ENCODE peak calls at places on chromosome 16, in six cellular contexts. A, L, R, O, V and X are unnamed samples.
A peak's percentile ranks its signal among the peaks of the same experiment; 100 is the strongest.

GRCh38 chr16:70152578-70153302 is 20.8 kb upstream of the CLEC18C start:
- DNase-seq in A (no peak), L (peak; percentile 5), R (no peak), O (no peak), V (no peak), X (no peak)

GRCh38 chr16:23072084-23072599 is 77.1 kb downstream of the USP31 start:
- DNase-seq in A (no peak), L (peak; percentile 56), R (peak; percentile 73), O (no peak), V (peak; percentile 88), X (no peak)

GRCh38 chr16:9417898-9418297 is 326.5 kb downstream of the HAPSTR1 start:
- DNase-seq in A (no peak), L (no peak), R (no peak), O (no peak), V (no peak), X (no peak)

GRCh38 chr16:25060920-25061319 is 45.8 kb upstream of the ARHGAP17 start:
- DNase-seq in A (peak; percentile 58), L (no peak), R (no peak), O (no peak), V (no peak), X (no peak)

GRCh38 chr16:84308120-84308519 is 13.4 kb downstream of the WFDC1 start:
- DNase-seq in A (peak; percentile 37), L (peak; percentile 64), R (peak; percentile 14), O (no peak), V (peak; percentile 24), X (peak; percentile 78)

GRCh38 chr16:47507701-47508100 is 46.6 kb downstream of the PHKB start:
- DNase-seq in A (no peak), L (no peak), R (no peak), O (no peak), V (no peak), X (no peak)

GRCh38 chr16:21950782-21951521 is 2.2 kb upstream of the UQCRC2 start:
- DNase-seq in A (peak; percentile 37), L (peak; percentile 54), R (peak; percentile 26), O (no peak), V (no peak), X (no peak)

GRCh38 chr16:65095090-65095728 is 26.7 kb downstream of the CDH11 start:
- DNase-seq in A (no peak), L (no peak), R (no peak), O (no peak), V (no peak), X (no peak)

GRCh38 chr16:69118994-69119393 is 13.4 kb downstream of the CHTF8 start:
- DNase-seq in A (no peak), L (no peak), R (no peak), O (no peak), V (no peak), X (no peak)

GRCh38 chr16:22278841-22279240 is 18.4 kb upstream of the POLR3E start:
- DNase-seq in A (no peak), L (no peak), R (no peak), O (no peak), V (no peak), X (no peak)

GRCh38 chr16:87556941-87557459 is 45.3 kb upstream of the JPH3 start:
- DNase-seq in A (no peak), L (no peak), R (no peak), O (no peak), V (peak; percentile 65), X (peak; percentile 38)

GRCh38 chr16:12132290-12132689 is 155.8 kb downstream of the SNX29 start:
- DNase-seq in A (no peak), L (no peak), R (no peak), O (no peak), V (no peak), X (no peak)

GRCh38 chr16:25014500-25015147 is 545 bp downstream of the ARHGAP17 start:
- DNase-seq in A (peak; percentile 57), L (peak; percentile 28), R (peak; percentile 27), O (peak; percentile 75), V (peak; percentile 52), X (peak; percentile 65)

GRCh38 chr16:74226361-74226979 is 70.1 kb upstream of the PSMD7 start:
- DNase-seq in A (no peak), L (no peak), R (peak; percentile 26), O (no peak), V (no peak), X (no peak)

GRCh38 chr16:85836706-85837582 is 37.4 kb downstream of the COX4I1 start:
- DNase-seq in A (no peak), L (no peak), R (no peak), O (no peak), V (no peak), X (no peak)

GRCh38 chr16:4411684-4412083 is 4.7 kb downstream of the CORO7 start:
- DNase-seq in A (no peak), L (no peak), R (no peak), O (peak; percentile 93), V (peak; percentile 73), X (no peak)

GRCh38 chr16:83470406-83470805 is 337.4 kb upstream of the HSBP1 start:
- DNase-seq in A (no peak), L (no peak), R (no peak), O (no peak), V (no peak), X (no peak)

GRCh38 chr16:57089406-57089805 is 3.0 kb upstream of the CPNE2 start:
- DNase-seq in A (no peak), L (no peak), R (no peak), O (no peak), V (no peak), X (no peak)

GRCh38 chr16:10609410-10609774 is 29.0 kb upstream of the EMP2 start:
- DNase-seq in A (no peak), L (no peak), R (no peak), O (no peak), V (no peak), X (no peak)

GRCh38 chr16:30535777-30536190 is 1.1 kb upstream of the ZNF747 start:
- DNase-seq in A (peak; percentile 89), L (no peak), R (peak; percentile 74), O (no peak), V (peak; percentile 73), X (peak; percentile 59)

GRCh38 chr16:78183886-78184553 is 84.6 kb downstream of the WWOX start:
- DNase-seq in A (no peak), L (no peak), R (no peak), O (peak; percentile 60), V (no peak), X (no peak)

GRCh38 chr16:73027655-73028220 is 20.2 kb downstream of the ZFHX3 start:
- DNase-seq in A (no peak), L (no peak), R (no peak), O (no peak), V (no peak), X (no peak)

GRCh38 chr16:63907251-63907650 is 1214.6 kb downstream of the CDH11 start:
- DNase-seq in A (no peak), L (no peak), R (no peak), O (no peak), V (no peak), X (no peak)

GRCh38 chr16:49491111-49491670 is 117.6 kb downstream of the C16orf78 start:
- DNase-seq in A (no peak), L (no peak), R (no peak), O (peak; percentile 34), V (no peak), X (no peak)

GRCh38 chr16:49493836-49494235 is 120.2 kb downstream of the C16orf78 start:
- DNase-seq in A (no peak), L (no peak), R (no peak), O (no peak), V (no peak), X (no peak)

GRCh38 chr16:49491736-49492089 is 118.1 kb downstream of the C16orf78 start:
- DNase-seq in A (no peak), L (peak; percentile 10), R (no peak), O (peak; percentile 60), V (peak; percentile 53), X (peak; percentile 48)

GRCh38 chr16:49492896-49493620 is 119.5 kb downstream of the C16orf78 start:
- DNase-seq in A (no peak), L (no peak), R (no peak), O (no peak), V (no peak), X (no peak)

GRCh38 chr16:49492090-49492801 is 118.6 kb downstream of the C16orf78 start:
- DNase-seq in A (peak; percentile 40), L (peak; percentile 68), R (peak; percentile 30), O (peak; percentile 27), V (peak; percentile 40), X (peak; percentile 81)
- TF ChIP-seq CTCF in A (peak; percentile 84), L (peak; percentile 91), R (peak; percentile 71), O (peak; percentile 85), V (peak; percentile 95), X (peak; percentile 98)

GRCh38 chr16:48538746-48539484 is 71.1 kb downstream of the N4BP1 start:
- DNase-seq in A (no peak), L (no peak), R (no peak), O (no peak), V (no peak), X (peak; percentile 32)
- TF ChIP-seq CTCF in A (no peak), L (peak; percentile 19), R (no peak), O (no peak), V (no peak), X (peak; percentile 27)

GRCh38 chr16:20611350-20611902 is 35.3 kb upstream of the ACSM2B start:
- DNase-seq in A (no peak), L (no peak), R (no peak), O (peak; percentile 54), V (peak; percentile 31), X (no peak)
- TF ChIP-seq CTCF in A (no peak), L (no peak), R (no peak), O (no peak), V (no peak), X (no peak)

GRCh38 chr16:89593841-89594240 is 18.3 kb downstream of the CPNE7 start:
- DNase-seq in A (no peak), L (no peak), R (no peak), O (no peak), V (no peak), X (no peak)

GRCh38 chr16:89598199-89598598 is 15.2 kb upstream of the DPEP1 start:
- DNase-seq in A (peak; percentile 39), L (peak; percentile 44), R (no peak), O (no peak), V (no peak), X (no peak)

GRCh38 chr16:89596957-89597644 is 16.3 kb upstream of the DPEP1 start:
- DNase-seq in A (no peak), L (no peak), R (no peak), O (no peak), V (no peak), X (no peak)

GRCh38 chr16:89596061-89596689 is 17.3 kb upstream of the DPEP1 start:
- DNase-seq in A (no peak), L (no peak), R (no peak), O (no peak), V (no peak), X (no peak)

DNA sequence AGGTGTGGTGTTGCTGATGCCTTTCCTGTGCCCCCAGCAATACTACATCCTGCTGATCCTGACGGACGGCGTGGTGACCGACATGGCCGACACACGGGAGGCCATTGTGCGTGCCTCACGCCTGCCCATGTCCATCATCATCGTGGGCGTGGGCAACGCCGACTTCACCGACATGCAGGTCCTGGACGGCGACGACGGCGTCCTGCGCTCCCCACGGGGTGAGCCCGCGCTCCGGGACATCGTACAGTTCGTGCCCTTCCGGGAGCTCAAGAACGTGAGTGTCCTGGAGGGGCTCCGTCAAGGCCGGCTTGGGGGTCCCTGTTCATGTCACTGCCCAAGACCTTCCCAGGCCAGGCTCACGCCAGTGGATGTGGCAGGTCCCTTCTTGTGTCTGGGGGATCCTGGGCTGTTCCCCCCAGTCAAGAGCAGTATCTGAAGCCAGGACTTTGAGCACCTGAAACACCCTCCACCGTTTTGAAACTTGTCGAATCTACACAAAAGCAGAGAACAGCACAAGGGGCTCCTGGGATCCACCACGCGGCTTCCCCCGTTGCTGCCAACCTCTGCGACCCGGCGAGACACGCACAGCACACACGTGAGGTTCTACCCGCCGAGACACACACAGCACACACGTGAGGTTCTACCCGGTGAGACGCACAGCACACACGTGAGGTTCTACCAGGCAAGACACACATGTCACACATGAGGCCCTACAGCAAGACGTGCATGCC is 17.9 kb upstream of the DPEP1 start:
- DNase-seq in A (no peak), L (no peak), R (no peak), O (no peak), V (no peak), X (no peak)
- TF ChIP-seq CTCF in A (no peak), L (no peak), R (no peak), O (no peak), V (no peak), X (no peak)